ENCODE peak calls at places on chromosomes 5 and 9, in five cellular contexts. I is hippocampal formation, Y is fibroblast of mammary gland, F is erythroblast, A is LoVo. S is an unnamed sample.

GRCh38 chr9:87387351-87388055 is 110.2 kb upstream of the DAPK1 start:
- DNase-seq in I (no peak), Y (peak), F (peak), A (no peak), S (no peak)

GRCh38 chr5:6733411-6734242 is 20.4 kb downstream of the TENT4A start:
- DNase-seq in I (no peak), Y (peak), F (no peak), A (no peak), S (no peak)

GRCh38 chr9:77177894-77178794 is 810 bp downstream of the VPS13A start:
- DNase-seq in I (no peak), Y (peak), F (peak), A (peak), S (peak)

GRCh38 chr9:696332-697090 is 145.0 kb upstream of the DMRT1 start:
- DNase-seq in I (peak), Y (peak), F (no peak), A (no peak), S (no peak)

GRCh38 chr5:79689541-79690466 is at the start of gene CMYA5:
- DNase-seq in I (no peak), Y (peak), F (peak), A (no peak), S (no peak)

GRCh38 chr9:70563437-70564204 is 149.2 kb upstream of the KLF9 start:
- DNase-seq in I (no peak), Y (peak), F (no peak), A (no peak), S (no peak)

GRCh38 chr9:22005083-22005699 is 3.9 kb downstream of the CDKN2B start:
- DNase-seq in I (no peak), Y (no peak), F (peak), A (no peak), S (no peak)

GRCh38 chr5:174317261-174317894 is 271.9 kb downstream of the NSG2 start:
- DNase-seq in I (peak), Y (peak), F (peak), A (peak), S (peak)

GRCh38 chr5:159203351-159203750 is 6.0 kb downstream of the RNF145 start:
- DNase-seq in I (no peak), Y (no peak), F (no peak), A (no peak), S (no peak)

GRCh38 chr9:131633491-131634031 is 88.2 kb downstream of the PRRT1B start:
- DNase-seq in I (no peak), Y (no peak), F (no peak), A (no peak), S (no peak)

GRCh38 chr5:147417133-147417813 is 92.6 kb downstream of the DPYSL3 start:
- DNase-seq in I (no peak), Y (peak), F (no peak), A (no peak), S (no peak)

GRCh38 chr5:168471785-168472184 is 14.5 kb upstream of the RARS1 start:
- DNase-seq in I (no peak), Y (peak), F (no peak), A (no peak), S (no peak)

GRCh38 chr5:108119123-108119522 is 262.8 kb downstream of the FBXL17 start:
- DNase-seq in I (no peak), Y (no peak), F (no peak), A (no peak), S (no peak)

GRCh38 chr5:118818604-118819003 is 169.7 kb downstream of the DTWD2 start:
- DNase-seq in I (no peak), Y (no peak), F (no peak), A (no peak), S (no peak)

GRCh38 chr9:18746631-18747030 is 272.7 kb downstream of the ADAMTSL1 start:
- DNase-seq in I (peak), Y (no peak), F (no peak), A (no peak), S (no peak)

GRCh38 chr9:95264954-95265615 is 52.4 kb downstream of the FANCC start:
- DNase-seq in I (no peak), Y (peak), F (no peak), A (peak), S (peak)

GRCh38 chr9:4293293-4293931 is 6.5 kb downstream of the GLIS3 start:
- DNase-seq in I (no peak), Y (peak), F (no peak), A (no peak), S (no peak)

GRCh38 chr9:92481029-92481633 is 1.2 kb downstream of the ASPN start:
- DNase-seq in I (no peak), Y (peak), F (no peak), A (peak), S (no peak)

GRCh38 chr5:172403191-172403794 is 51.0 kb downstream of the SH3PXD2B start:
- DNase-seq in I (peak), Y (peak), F (no peak), A (no peak), S (no peak)

GRCh38 chr9:77475641-77476473 is 172.3 kb downstream of the GNA14 start:
- DNase-seq in I (no peak), Y (peak), F (no peak), A (no peak), S (peak)

GRCh38 chr5:142590451-142591240 is 95.2 kb downstream of the FGF1 start:
- DNase-seq in I (no peak), Y (peak), F (no peak), A (no peak), S (no peak)

GRCh38 chr9:36590246-36590645 is 17.6 kb downstream of the MELK start:
- DNase-seq in I (no peak), Y (no peak), F (no peak), A (no peak), S (no peak)